ENCODE peak calls at places on chromosomes 11 and 22, in four cellular contexts. One of them, this sample, is unnamed.

GRCh38 chr11:61826930-61827572 is 1.0 kb upstream of the FADS2 start:
- DNase-seq in uterus: peak
- DNase-seq in GM12891: peak
- DNase-seq in fibroblast of gingiva: no peak
- DNase-seq in this sample: no peak

GRCh38 chr11:83951521-83951920 is 665.4 kb upstream of the CCDC90B start:
- DNase-seq in GM12891: no peak
- DNase-seq in fibroblast of gingiva: no peak
- DNase-seq in uterus: no peak
- DNase-seq in this sample: no peak

GRCh38 chr11:115548878-115549528 is 44.8 kb upstream of the CADM1 start:
- DNase-seq in uterus: no peak
- DNase-seq in fibroblast of gingiva: no peak
- DNase-seq in GM12891: no peak
- DNase-seq in this sample: no peak

GRCh38 chr11:73869234-73869949 is 7.3 kb downstream of the COA4 start:
- DNase-seq in GM12891: no peak
- DNase-seq in uterus: no peak
- DNase-seq in fibroblast of gingiva: no peak
- DNase-seq in this sample: no peak

GRCh38 chr11:80085563-80085962 is 644.7 kb upstream of the TENM4 start:
- DNase-seq in GM12891: no peak
- DNase-seq in fibroblast of gingiva: no peak
- DNase-seq in uterus: no peak
- DNase-seq in this sample: no peak

GRCh38 chr11:48019230-48019584 is 38.8 kb downstream of the PTPRJ start:
- DNase-seq in uterus: no peak
- DNase-seq in fibroblast of gingiva: no peak
- DNase-seq in GM12891: no peak
- DNase-seq in this sample: no peak

GRCh38 chr11:44446996-44447771 is 118.3 kb upstream of the CD82 start:
- DNase-seq in GM12891: no peak
- DNase-seq in uterus: no peak
- DNase-seq in fibroblast of gingiva: no peak
- DNase-seq in this sample: no peak

GRCh38 chr11:110711448-110711775 is 825 bp downstream of the ARHGAP20 start:
- DNase-seq in GM12891: no peak
- DNase-seq in uterus: no peak
- DNase-seq in fibroblast of gingiva: no peak
- DNase-seq in this sample: no peak

GRCh38 chr11:15967966-15968365 is 388.4 kb downstream of the SOX6 start:
- DNase-seq in fibroblast of gingiva: peak
- DNase-seq in uterus: no peak
- DNase-seq in GM12891: no peak
- DNase-seq in this sample: peak

GRCh38 chr22:31526275-31526674 is 29.9 kb downstream of the SFI1 start:
- DNase-seq in uterus: no peak
- DNase-seq in GM12891: no peak
- DNase-seq in fibroblast of gingiva: no peak
- DNase-seq in this sample: no peak

GRCh38 chr11:82902880-82903279 is 1.3 kb downstream of the DDIAS start:
- DNase-seq in fibroblast of gingiva: no peak
- DNase-seq in GM12891: no peak
- DNase-seq in uterus: no peak
- DNase-seq in this sample: no peak